ENCODE peak calls at places on chromosomes 7 and 10, in ten cellular contexts. G, U, F, O, A, Y, T, I, K and D are unnamed samples.

GRCh38 chr10:69470463-69471163 is 19.3 kb downstream of the TSPAN15 start:
- DNase-seq in F (no peak), K (no peak), U (no peak), I (no peak), G (no peak), O (no peak), Y (no peak), T (no peak), A (no peak), D (no peak)

GRCh38 chr10:33263453-33263852 is 71.0 kb downstream of the NRP1 start:
- DNase-seq in G (no peak), F (peak), K (no peak), Y (no peak), U (no peak), O (no peak), I (no peak), A (no peak), T (no peak), D (peak)

GRCh38 chr10:103896225-103896624 is 21.8 kb downstream of the STN1 start:
- DNase-seq in Y (no peak), F (no peak), G (no peak), I (peak), U (no peak), K (no peak), T (no peak), O (no peak), A (no peak), D (peak)

GRCh38 chr10:118045842-118046490 is 775 bp downstream of the RAB11FIP2 start:
- DNase-seq in F (peak), Y (peak), A (no peak), I (peak), G (peak), T (peak), K (peak), O (peak), U (no peak), D (no peak)

GRCh38 chr7:20219446-20220292 is 2.5 kb upstream of the MACC1 start:
- DNase-seq in I (peak), F (peak), Y (no peak), A (peak), T (peak), G (peak), U (peak), O (peak), K (peak), D (peak)

GRCh38 chr10:80453715-80454525 is at the start of gene TSPAN14:
- DNase-seq in I (peak), T (peak), O (peak), F (peak), G (no peak), A (peak), Y (peak), U (peak), K (peak), D (peak)

GRCh38 chr7:48786951-48787350 is 137.4 kb upstream of the CDC14C start:
- DNase-seq in O (no peak), G (no peak), I (no peak), K (no peak), Y (no peak), U (no peak), T (no peak), F (no peak), A (no peak), D (no peak)

GRCh38 chr7:26547156-26547555 is 255.5 kb downstream of the SNX10 start:
- DNase-seq in U (no peak), F (no peak), G (no peak), O (no peak), T (no peak), I (no peak), A (no peak), Y (no peak), K (no peak), D (no peak)

GRCh38 chr10:114879093-114879492 is 57.5 kb downstream of the FHIP2A start:
- DNase-seq in Y (no peak), U (no peak), T (no peak), K (no peak), I (no peak), O (no peak), G (no peak), F (no peak), A (no peak), D (peak)

GRCh38 chr10:77604941-77605351 is 32.7 kb downstream of the KCNMA1 start:
- DNase-seq in F (no peak), U (no peak), K (peak), G (no peak), Y (no peak), I (no peak), T (no peak), O (no peak), A (no peak), D (no peak)

GRCh38 chr7:34069676-34070075 is 164.3 kb downstream of the BMPER start:
- DNase-seq in O (no peak), K (no peak), F (peak), I (peak), T (no peak), G (no peak), A (no peak), U (no peak), Y (no peak), D (peak)

GRCh38 chr10:68212721-68213352 is 19.1 kb downstream of the ATOH7 start:
- DNase-seq in A (no peak), G (no peak), T (no peak), F (peak), U (no peak), I (peak), Y (peak), O (no peak), K (no peak), D (peak)

GRCh38 chr7:95102662-95103061 is 195.3 kb downstream of the PPP1R9A start:
- DNase-seq in O (no peak), I (peak), K (no peak), G (no peak), Y (no peak), T (no peak), A (no peak), F (peak), U (no peak), D (peak)

GRCh38 chr7:27606270-27607209 is 56.1 kb downstream of the HIBADH start:
- DNase-seq in U (no peak), T (no peak), O (no peak), F (peak), K (no peak), A (no peak), G (no peak), I (peak), Y (no peak), D (peak)

GRCh38 chr7:16698200-16698910 is 52.4 kb downstream of the BZW2 start:
- DNase-seq in T (no peak), Y (no peak), F (no peak), U (no peak), K (no peak), O (no peak), A (no peak), G (no peak), I (no peak), D (no peak)

GRCh38 chr7:16741676-16742075 is 11.9 kb upstream of the TSPAN13 start:
- DNase-seq in T (no peak), A (no peak), Y (no peak), U (no peak), K (no peak), G (no peak), I (no peak), O (no peak), F (peak), D (no peak)

GRCh38 chr7:35477609-35478008 is 217.3 kb downstream of the HERPUD2 start:
- DNase-seq in I (no peak), T (no peak), U (no peak), K (no peak), G (no peak), A (no peak), Y (no peak), O (no peak), F (no peak), D (no peak)

GRCh38 chr7:98291717-98292116 is 10.2 kb downstream of the BRI3 start:
- DNase-seq in O (no peak), K (no peak), G (no peak), A (no peak), I (no peak), U (no peak), T (no peak), F (no peak), Y (no peak), D (no peak)
- TF ChIP-seq CTCF in O (peak), K (no peak), G (peak), A (no peak), I (peak), U (peak), T (no peak), F (no peak), Y (peak), D (peak)

GRCh38 chr10:29926649-29927048 is 132.7 kb downstream of the JCAD start:
- DNase-seq in O (no peak), U (peak), Y (peak), K (no peak), I (peak), G (no peak), T (no peak), F (peak), A (no peak), D (peak)
- TF ChIP-seq CTCF in O (no peak), U (peak), Y (peak), K (no peak), I (peak), G (peak), T (no peak), F (peak), A (peak), D (peak)

GRCh38 chr7:83652481-83652880 is 3.5 kb upstream of the SEMA3E start:
- DNase-seq in O (no peak), F (no peak), I (no peak), T (no peak), U (no peak), K (no peak), A (no peak), Y (no peak), G (no peak), D (no peak)

GRCh38 chr7:83649701-83650100 is 762 bp upstream of the SEMA3E start:
- DNase-seq in Y (no peak), G (no peak), A (no peak), O (no peak), U (no peak), F (no peak), T (no peak), I (no peak), K (no peak), D (no peak)

GRCh38 chr7:83646027-83646426 is 2.9 kb downstream of the SEMA3E start:
- DNase-seq in G (no peak), K (no peak), Y (no peak), A (no peak), F (no peak), O (no peak), I (no peak), T (no peak), U (no peak), D (no peak)

GRCh38 chr7:83643754-83644153 is 5.2 kb downstream of the SEMA3E start:
- DNase-seq in G (no peak), T (no peak), U (no peak), I (no peak), K (no peak), O (no peak), A (no peak), Y (no peak), F (peak), D (no peak)

DNA sequence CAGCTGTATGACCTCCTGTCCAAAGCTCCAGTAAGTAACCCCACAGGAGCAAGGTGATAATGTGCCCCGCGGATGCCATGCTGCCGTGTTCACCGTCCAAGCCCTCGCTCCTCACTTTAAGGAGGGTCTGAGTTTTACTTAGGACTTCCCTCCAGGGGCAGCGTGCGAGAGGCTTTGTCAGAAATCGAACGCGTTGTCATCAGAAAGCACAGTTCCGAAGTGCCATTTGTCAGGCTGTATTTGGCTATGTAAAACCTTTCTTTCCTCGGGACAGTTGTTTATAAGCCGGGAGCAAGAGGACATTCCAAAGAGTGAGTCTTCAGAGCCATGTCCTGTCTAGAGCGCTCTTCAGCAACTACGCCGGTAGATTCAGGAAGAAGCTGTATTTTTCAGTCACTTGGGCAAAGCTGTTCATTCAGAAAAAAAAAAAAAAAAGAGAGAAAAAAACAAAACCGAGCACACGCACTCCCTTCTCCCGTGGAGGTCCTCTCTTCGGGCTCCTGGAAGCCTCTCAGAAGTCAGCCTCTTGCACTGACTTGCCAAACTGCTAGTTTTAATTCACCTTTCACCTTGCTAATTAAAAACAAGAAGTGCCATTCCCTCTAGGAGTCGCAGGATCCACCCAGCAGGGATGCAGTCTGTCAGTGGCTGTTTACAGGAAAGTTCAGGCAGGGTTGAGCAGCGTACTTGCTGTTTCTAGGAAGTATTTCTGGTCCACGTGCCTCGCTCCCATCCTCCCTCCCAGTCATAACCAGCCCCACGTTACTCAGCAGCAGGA is at the start of gene SEMA3E:
- DNase-seq in Y (no peak), F (peak), G (peak), A (peak), O (no peak), T (no peak), U (peak), I (peak), K (peak), D (peak)
- TF ChIP-seq CTCF in Y (no peak), F (no peak), G (no peak), A (no peak), O (no peak), T (no peak), U (no peak), I (peak), K (no peak), D (peak)

DNA sequence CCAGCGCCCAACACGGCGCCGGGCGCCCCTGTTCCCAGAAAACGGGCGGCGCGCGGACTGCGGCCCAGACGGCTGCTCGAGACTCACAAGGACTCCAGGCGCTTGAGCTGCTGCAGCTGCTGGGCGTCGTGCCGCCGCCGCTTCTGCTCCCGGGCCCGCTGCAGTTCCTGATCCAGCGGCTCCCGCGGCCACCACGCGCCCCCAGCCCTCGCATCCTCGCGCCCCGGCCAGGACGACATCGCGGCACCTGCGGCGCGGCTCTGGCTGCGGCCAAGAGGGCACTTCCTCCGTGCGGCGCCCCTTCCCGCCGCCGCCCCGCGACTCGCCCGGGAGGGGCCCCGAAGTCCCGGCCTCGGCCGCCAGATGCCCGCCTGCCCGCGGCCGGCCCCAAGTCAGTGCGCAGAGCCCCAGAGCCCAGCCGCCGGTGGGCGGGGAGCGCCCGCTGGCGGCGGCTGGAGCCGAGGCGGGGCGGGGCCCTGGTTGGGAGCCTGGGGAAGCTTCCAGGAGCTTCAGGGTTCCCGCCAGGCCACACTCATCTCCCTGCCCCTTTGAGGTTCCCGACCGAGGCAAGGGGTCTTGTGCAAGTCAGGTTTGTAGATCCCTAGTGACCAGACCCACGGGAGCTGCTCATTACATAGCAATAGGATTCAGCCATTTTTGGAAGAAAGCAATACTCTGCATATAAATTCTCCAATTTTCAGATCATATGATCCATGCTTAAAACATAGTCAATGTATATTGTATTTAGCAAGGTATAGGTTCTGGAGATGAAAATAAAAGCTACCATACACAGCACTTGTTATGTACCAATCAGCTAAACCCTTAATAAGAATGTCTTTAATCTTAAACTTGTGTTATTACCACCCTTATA is 14.2 kb upstream of the FKBP9 start:
- DNase-seq in T (peak), U (peak), K (peak), Y (peak), I (peak), F (peak), O (peak), A (peak), G (peak), D (peak)
- TF ChIP-seq CTCF in T (peak), U (peak), K (peak), Y (peak), I (peak), F (peak), O (peak), A (peak), G (peak), D (peak)

DNA sequence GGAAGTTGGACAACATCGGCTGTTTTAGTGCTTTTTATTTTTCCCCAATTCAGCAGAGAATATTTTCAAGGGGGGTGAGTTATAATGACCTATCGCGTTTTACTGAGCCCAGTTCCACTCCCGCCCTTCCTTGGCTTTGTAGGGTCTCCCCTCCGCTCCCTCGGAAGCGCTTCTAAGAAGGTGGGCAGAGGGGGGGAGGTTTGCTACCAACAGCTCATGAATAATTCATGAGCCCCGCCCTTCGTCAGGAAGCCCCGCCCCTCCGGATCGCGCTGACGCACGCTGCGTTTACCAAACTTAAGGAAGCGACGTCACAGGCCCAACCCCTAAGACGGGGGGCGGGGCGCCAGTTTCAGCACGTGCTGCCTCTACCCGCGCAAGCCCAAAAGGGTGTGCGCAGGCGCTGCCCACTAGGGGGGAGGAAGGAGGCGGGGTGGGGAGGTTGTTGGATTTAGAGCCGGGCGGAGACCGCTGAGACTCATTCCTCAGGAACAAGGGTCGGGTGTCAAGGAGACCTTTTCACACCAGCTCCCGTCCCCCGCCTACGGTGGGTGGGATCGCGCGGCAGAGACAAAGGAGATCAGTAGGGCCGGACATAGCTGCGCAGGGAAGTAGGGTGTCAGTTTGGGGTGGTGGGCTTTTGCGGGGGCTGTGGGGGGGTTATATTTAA is 529 bp upstream of the MEPCE start:
- DNase-seq in G (peak), K (peak), U (peak), Y (peak), T (peak), F (peak), I (peak), O (peak), A (peak), D (peak)
- TF ChIP-seq CTCF in G (peak), K (no peak), U (no peak), Y (no peak), T (no peak), F (no peak), I (peak), O (peak), A (no peak), D (peak)

DNA sequence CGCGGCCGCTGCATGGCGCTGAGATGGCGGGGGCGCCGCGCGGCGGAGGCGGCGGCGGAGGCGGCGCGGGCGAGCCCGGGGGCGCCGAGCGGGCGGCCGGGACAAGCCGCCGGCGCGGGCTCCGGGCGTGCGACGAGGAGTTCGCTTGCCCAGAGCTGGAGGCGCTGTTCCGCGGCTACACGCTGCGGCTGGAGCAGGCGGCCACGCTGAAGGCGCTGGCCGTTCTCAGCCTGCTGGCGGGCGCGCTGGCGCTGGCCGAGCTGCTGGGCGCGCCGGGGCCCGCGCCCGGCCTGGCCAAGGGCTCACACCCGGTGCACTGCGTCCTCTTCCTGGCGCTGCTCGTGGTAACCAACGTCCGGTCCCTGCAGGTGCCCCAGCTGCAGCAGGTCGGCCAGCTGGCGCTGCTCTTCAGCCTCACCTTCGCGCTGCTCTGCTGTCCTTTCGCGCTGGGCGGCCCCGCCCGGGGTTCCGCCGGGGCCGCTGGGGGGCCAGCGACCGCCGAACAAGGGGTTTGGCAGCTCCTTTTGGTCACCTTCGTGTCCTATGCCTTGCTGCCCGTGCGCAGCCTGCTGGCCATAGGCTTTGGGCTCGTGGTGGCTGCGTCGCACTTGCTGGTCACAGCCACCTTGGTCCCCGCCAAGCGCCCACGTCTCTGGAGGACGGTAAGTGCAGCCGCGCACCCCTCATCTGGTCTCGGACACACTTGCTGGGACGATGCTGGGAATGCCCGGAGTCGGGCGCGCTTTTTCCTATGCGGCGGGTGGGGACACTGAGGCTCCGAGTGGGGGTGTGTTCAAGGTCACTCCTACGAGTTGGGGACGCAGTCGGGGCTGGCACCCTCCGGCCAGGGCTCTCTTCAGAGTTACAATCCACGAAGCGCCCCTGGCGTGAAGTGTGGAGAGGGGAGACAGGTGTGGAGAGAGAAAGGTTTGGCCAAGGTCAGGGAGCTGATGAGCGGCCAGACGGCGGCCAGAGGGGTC is 643 bp downstream of the ADCY1 start:
- DNase-seq in Y (peak), G (no peak), A (peak), T (no peak), F (peak), O (no peak), U (peak), K (no peak), I (peak), D (peak)
- TF ChIP-seq CTCF in Y (peak), G (peak), A (no peak), T (no peak), F (no peak), O (no peak), U (peak), K (no peak), I (peak), D (peak)